ENCODE peak calls at places on chromosome 4, in six cellular contexts. B is substantia nigra; P is NCI-H1436 treated with DMSO at 0.1 percent for 48 hours; L is cerebellar cortex; X is fibroblast of the aortic adventitia; K is activated CD8-positive, alpha-beta memory T cell treated with anti-CD3 and anti-CD28 coated beads for 1 hour. E is an unnamed sample.

GRCh38 chr4:3237711-3238560 is 11.0 kb upstream of the MSANTD1 start:
- DNase-seq in B (no peak), P (no peak), L (no peak), X (no peak), K (no peak), E (no peak)

GRCh38 chr4:8706221-8707044 is 113.9 kb downstream of the CPZ start:
- DNase-seq in B (no peak), P (no peak), L (no peak), X (no peak), K (no peak), E (no peak)

GRCh38 chr4:82217986-82218715 is 155.6 kb downstream of the HNRNPD start:
- DNase-seq in B (no peak), P (no peak), L (peak), X (peak), K (no peak), E (no peak)

GRCh38 chr4:168095776-168096443 is 3.6 kb downstream of the ANXA10 start:
- DNase-seq in B (no peak), P (no peak), L (no peak), X (peak), K (no peak), E (no peak)

GRCh38 chr4:146072381-146072780 is 103.1 kb upstream of the LSM6 start:
- DNase-seq in B (no peak), P (no peak), L (no peak), X (peak), K (no peak), E (no peak)

GRCh38 chr4:113636877-113637276 is 124.7 kb downstream of the CAMK2D start:
- DNase-seq in B (no peak), P (no peak), L (no peak), X (peak), K (no peak), E (no peak)

GRCh38 chr4:183335369-183335940 is 13.2 kb upstream of the CLDN24 start:
- DNase-seq in B (no peak), P (no peak), L (no peak), X (peak), K (no peak), E (no peak)

GRCh38 chr4:127012549-127012948 is 620.2 kb upstream of the INTU start:
- DNase-seq in B (no peak), P (no peak), L (no peak), X (peak), K (no peak), E (no peak)

GRCh38 chr4:41057456-41057855 is 156.9 kb downstream of the APBB2 start:
- DNase-seq in B (no peak), P (no peak), L (no peak), X (no peak), K (no peak), E (peak)

GRCh38 chr4:154692311-154692818 is 51.4 kb upstream of the LRAT start:
- DNase-seq in B (no peak), P (no peak), L (no peak), X (no peak), K (no peak), E (no peak)

E was measured in T1000.